ENCODE peak calls at places on chromosomes 2 and 18, in five cellular contexts. Z is neuronal stem cell, S is transverse colon, E is NCI-H1105 treated with DMSO at 0.1 percent for 48 hours, C is lower lobe of right lung. T is an unnamed sample.

GRCh38 chr2:46983065-46983801 is 67.6 kb upstream of the MCFD2 start:
- DNase-seq in Z (no peak), S (peak; percentile 66), E (no peak), C (peak; percentile 67), T (no peak)

GRCh38 chr2:709138-709779 is 32.1 kb upstream of the TMEM18 start:
- DNase-seq in Z (no peak), S (no peak), E (no peak), C (no peak), T (peak; percentile 53)

GRCh38 chr2:232781765-232782164 is 5.4 kb upstream of the KCNJ13 start:
- DNase-seq in Z (no peak), S (no peak), E (no peak), C (no peak), T (no peak)

GRCh38 chr2:120439637-120440384 is 93.9 kb downstream of the INHBB start:
- DNase-seq in Z (no peak), S (no peak), E (no peak), C (no peak), T (no peak)

GRCh38 chr2:210225461-210225798 is 183 bp upstream of the ACADL start:
- DNase-seq in Z (no peak), S (no peak), E (no peak), C (no peak), T (no peak)

GRCh38 chr2:202965810-202966454 is 48.7 kb upstream of the NBEAL1 start:
- DNase-seq in Z (no peak), S (no peak), E (no peak), C (no peak), T (no peak)

GRCh38 chr18:27871731-27872130 is 305.2 kb downstream of the CDH2 start:
- DNase-seq in Z (no peak), S (no peak), E (peak; percentile 88), C (no peak), T (no peak)

GRCh38 chr2:98749053-98749450 is 18.1 kb upstream of the MGAT4A start:
- DNase-seq in Z (no peak), S (peak; percentile 26), E (no peak), C (no peak), T (no peak)

GRCh38 chr2:105990624-105991023 is 203.5 kb downstream of the UXS1 start:
- DNase-seq in Z (no peak), S (no peak), E (no peak), C (no peak), T (no peak)

GRCh38 chr2:100561191-100561590 is 1.6 kb upstream of the PDCL3 start:
- DNase-seq in Z (no peak), S (no peak), E (no peak), C (no peak), T (no peak)

GRCh38 chr2:8154270-8154669 is 527.6 kb upstream of the ID2 start:
- DNase-seq in Z (no peak), S (no peak), E (no peak), C (no peak), T (no peak)

GRCh38 chr2:1024981-1025380 is 74.3 kb downstream of the SNTG2 start:
- DNase-seq in Z (no peak), S (no peak), E (no peak), C (no peak), T (no peak)

GRCh38 chr2:144550916-144551315 is 31.0 kb upstream of the ZEB2 start:
- DNase-seq in Z (no peak), S (no peak), E (no peak), C (no peak), T (no peak)

GRCh38 chr18:48328473-48329205 is 80.5 kb downstream of the ZBTB7C start:
- DNase-seq in Z (no peak), S (no peak), E (no peak), C (no peak), T (no peak)

GRCh38 chr2:57882895-57883515 is 163.6 kb upstream of the VRK2 start:
- DNase-seq in Z (no peak), S (no peak), E (peak; percentile 35), C (no peak), T (no peak)

GRCh38 chr2:228652366-228652765 is 470.9 kb upstream of the SPHKAP start:
- DNase-seq in Z (no peak), S (no peak), E (no peak), C (no peak), T (no peak)

GRCh38 chr18:48367557-48367956 is 41.6 kb downstream of the ZBTB7C start:
- DNase-seq in Z (no peak), S (no peak), E (no peak), C (no peak), T (no peak)

GRCh38 chr2:211248841-211249240 is 692.4 kb downstream of the CPS1 start:
- DNase-seq in Z (no peak), S (no peak), E (peak; percentile 5), C (no peak), T (no peak)

GRCh38 chr2:168060956-168061750 is 186.2 kb downstream of the STK39 start:
- DNase-seq in Z (no peak), S (no peak), E (no peak), C (no peak), T (no peak)

GRCh38 chr18:45874501-45875184 is 49.2 kb downstream of the SIGLEC15 start:
- DNase-seq in Z (no peak), S (peak; percentile 18), E (no peak), C (no peak), T (no peak)

GRCh38 chr2:210009896-210010295 is 7.5 kb downstream of the RPE start:
- DNase-seq in Z (no peak), S (no peak), E (no peak), C (no peak), T (no peak)

GRCh38 chr2:85439986-85440385 is 21.5 kb downstream of the SH2D6 start:
- DNase-seq in Z (no peak), S (no peak), E (no peak), C (no peak), T (no peak)

GRCh38 chr2:184268900-184269299 is 329.4 kb upstream of the ZNF804A start:
- DNase-seq in Z (no peak), S (no peak), E (no peak), C (no peak), T (no peak)

GRCh38 chr2:146984014-146984413 is 860.8 kb upstream of the ACVR2A start:
- DNase-seq in Z (no peak), S (no peak), E (no peak), C (no peak), T (no peak)

GRCh38 chr2:67895171-67895941 is 167.4 kb downstream of the C1D start:
- DNase-seq in Z (no peak), S (no peak), E (no peak), C (no peak), T (no peak)

T was measured in occipital lobe.